ENCODE peak calls at places on chromosomes 11 and 22, in four cellular contexts. N, D, L and F are unnamed samples. For H3K4me1, the result is how much of the 10 kb centered on the place peaks cover.

GRCh38 chr11:110818032-110818687 is 105.9 kb upstream of the ARHGAP20 start:
- DNase-seq in N (no peak), D (no peak), L (no peak), F (no peak)

GRCh38 chr22:19825904-19826618 is 28.6 kb downstream of the GNB1L start:
- DNase-seq in N (no peak), L (no peak), D (no peak), F (no peak)

GRCh38 chr11:124717786-124718634 is 21.7 kb upstream of the NRGN start:
- DNase-seq in D (peak), L (no peak), N (peak), F (no peak)

GRCh38 chr22:19812910-19813309 is 41.8 kb downstream of the GNB1L start:
- DNase-seq in L (no peak), N (no peak), D (no peak), F (no peak)

GRCh38 chr22:47157486-47158270 is 395.2 kb downstream of the TBC1D22A start:
- DNase-seq in L (no peak), N (peak), D (no peak), F (no peak)

GRCh38 chr11:85889676-85890579 is 34.7 kb downstream of the CCDC83 start:
- DNase-seq in L (peak), N (no peak), D (no peak), F (peak)

GRCh38 chr11:1129666-1130160 is 28.0 kb upstream of the MUC5AC start:
- DNase-seq in L (no peak), N (no peak), D (no peak), F (no peak)

GRCh38 chr22:50620861-50621490 is 7.0 kb downstream of the ARSA start:
- DNase-seq in D (peak), N (peak), L (no peak), F (no peak)

GRCh38 chr11:126112547-126112946 is 49.9 kb upstream of the CDON start:
- DNase-seq in L (no peak), D (no peak), N (no peak), F (peak)

GRCh38 chr11:124586247-124586860 is 16.6 kb downstream of the OR8A1 start:
- DNase-seq in D (peak), L (peak), N (peak), F (no peak)

GRCh38 chr11:122365545-122366380 is 249.7 kb upstream of the BLID start:
- DNase-seq in N (no peak), D (no peak), L (no peak), F (no peak)

GRCh38 chr11:72585762-72586590 is 88.2 kb downstream of the PDE2A start:
- DNase-seq in D (no peak), L (peak), N (peak), F (peak)

GRCh38 chr11:44766972-44767278 is 40.2 kb downstream of the TSPAN18 start:
- DNase-seq in L (no peak), N (no peak), D (no peak), F (peak)

GRCh38 chr11:77687088-77687487 is 49.5 kb upstream of the CLNS1A start:
- DNase-seq in L (no peak), N (no peak), D (no peak), F (no peak)

GRCh38 chr11:68870470-68870869 is 28.8 kb upstream of the CPT1A start:
- DNase-seq in N (no peak), D (peak), L (no peak), F (no peak)

GRCh38 chr11:8018742-8019631 is 31.9 kb downstream of the EIF3F start:
- DNase-seq in L (peak), N (peak), D (peak), F (peak)

GRCh38 chr11:31106326-31106725 is 263.2 kb downstream of the DCDC1 start:
- DNase-seq in L (no peak), N (no peak), D (no peak), F (no peak)

GRCh38 chr22:23984430-23984829 is 4.5 kb downstream of the GSTT2 start:
- DNase-seq in N (peak), L (peak), D (peak), F (no peak)

GRCh38 chr11:85406316-85406715 is 220.8 kb downstream of the DLG2 start:
- DNase-seq in N (no peak), D (no peak), L (no peak), F (no peak)

GRCh38 chr11:119607726-119608125 is 121.3 kb downstream of the NECTIN1 start:
- DNase-seq in D (no peak), N (no peak), L (no peak), F (no peak)

GRCh38 chr11:96222102-96222501 is 120.9 kb downstream of the MAML2 start:
- DNase-seq in N (no peak), D (no peak), L (no peak), F (no peak)

GRCh38 chr11:59185412-59185811 is 13.5 kb downstream of the DTX4 start:
- DNase-seq in D (no peak), N (no peak), L (no peak), F (no peak)

GRCh38 chr22:41305646-41306045 is 4.3 kb downstream of the ZC3H7B start:
- DNase-seq in N (peak), L (peak), D (no peak), F (peak)

GRCh38 chr22:40036126-40036525 is 41.4 kb downstream of the FAM83F start:
- DNase-seq in N (no peak), L (no peak), D (no peak), F (no peak)

GRCh38 chr22:40031766-40032470 is 37.2 kb downstream of the FAM83F start:
- DNase-seq in L (no peak), N (peak), D (no peak), F (no peak)

GRCh38 chr22:40036591-40037225 is 42.0 kb downstream of the FAM83F start:
- DNase-seq in L (peak), D (peak), N (peak), F (peak)

GRCh38 chr22:40035351-40035750 is 40.6 kb downstream of the FAM83F start:
- DNase-seq in D (no peak), L (no peak), N (no peak), F (no peak)

GRCh38 chr22:40033586-40034380 is 39.0 kb downstream of the FAM83F start:
- DNase-seq in D (no peak), L (no peak), N (no peak), F (no peak)
- H3K27ac ChIP-seq in D (no peak), L (no peak), N (no peak), F (no peak)

GRCh38 chr11:114166897-114167323 is 107.4 kb downstream of the ZBTB16 start:
- DNase-seq in N (no peak), D (no peak), L (no peak), F (peak)
- H3K4me1 ChIP-seq in N (half or more), D (half or more), L (under half), F (half or more)

DNA sequence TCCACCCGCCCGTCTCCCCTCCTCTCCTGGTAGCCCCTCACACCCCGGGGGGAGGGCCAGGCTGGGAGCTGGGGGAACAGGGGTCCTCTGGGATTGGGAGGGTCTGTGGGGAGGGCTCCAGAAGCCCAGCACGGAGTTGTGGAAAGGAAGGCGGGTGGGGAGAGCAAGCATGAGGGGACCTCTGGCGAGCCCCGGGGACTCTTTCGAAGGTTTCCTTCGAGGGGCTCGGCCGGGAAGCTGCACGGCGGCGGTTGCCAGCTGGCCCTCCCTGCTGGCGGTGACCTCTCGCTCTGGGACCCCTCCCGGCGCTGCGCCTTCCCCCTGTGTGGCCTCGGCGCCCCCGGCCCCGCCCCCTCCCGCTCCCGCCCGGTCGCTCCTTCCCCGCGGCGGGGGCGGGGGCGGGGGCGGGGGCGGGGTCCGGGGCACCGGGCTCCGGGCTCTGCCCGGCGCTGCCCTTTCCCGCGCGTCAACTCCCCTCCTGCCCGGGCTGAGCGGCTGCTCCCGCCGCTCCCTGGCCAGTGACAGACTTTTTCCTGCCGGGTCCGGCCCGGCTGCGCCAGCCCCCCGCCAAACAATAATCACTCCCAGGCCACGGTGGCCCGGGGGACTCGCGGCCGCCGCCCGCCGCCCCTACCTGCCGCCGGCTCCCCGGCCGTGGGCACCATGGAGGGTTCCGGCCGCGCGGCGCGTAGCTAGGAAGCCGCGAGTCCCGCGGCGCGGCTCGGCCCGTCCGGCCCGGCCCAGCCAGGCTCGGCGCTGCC is 986 bp downstream of the CLCF1 start:
- DNase-seq in N (no peak), L (no peak), D (peak), F (no peak)
- H3K4me3 ChIP-seq in N (peak), L (peak), D (peak), F (peak)

DNA sequence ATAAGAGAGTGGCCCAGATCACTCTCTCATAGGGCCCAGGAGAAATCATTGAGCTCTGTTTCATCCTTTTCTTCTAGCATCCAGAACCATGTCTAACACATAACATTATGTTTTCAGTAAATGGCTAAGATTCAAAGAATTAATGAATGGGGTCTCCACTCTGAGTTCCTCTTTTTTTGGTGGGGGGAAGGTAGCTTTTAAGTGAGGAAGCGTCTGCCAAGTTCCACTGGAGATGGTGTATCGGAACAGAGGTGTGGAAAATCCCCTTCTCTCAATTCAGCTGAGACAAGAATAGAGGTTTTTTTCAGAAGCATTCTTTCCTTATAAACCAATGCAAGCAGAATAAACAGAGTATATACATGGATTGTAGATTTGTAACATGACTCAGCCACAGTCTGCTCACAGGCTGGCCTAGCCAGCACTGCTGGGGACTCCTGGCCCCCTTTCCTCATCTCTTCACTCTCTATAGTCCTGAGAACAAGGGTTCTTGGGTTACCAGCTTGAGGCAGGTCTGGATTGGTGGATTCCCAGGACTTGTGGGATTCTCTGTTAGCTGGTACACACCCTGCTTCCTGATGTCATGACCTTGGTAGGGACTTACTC is 97.2 kb downstream of the TRAF6 start:
- DNase-seq in L (no peak), D (no peak), N (no peak), F (no peak)
- H3K27ac ChIP-seq in L (peak), D (no peak), N (no peak), F (no peak)

GRCh38 chr22:36397081-36397766 is 9.5 kb upstream of the MYH9 start:
- DNase-seq in D (peak), N (no peak), L (peak), F (no peak)
- H3K4me1 ChIP-seq in D (under half), N (under half), L (half or more), F (under half)

GRCh38 chr22:43288807-43289417 is 54.3 kb downstream of the SCUBE1 start:
- DNase-seq in N (no peak), D (no peak), L (no peak), F (no peak)
- H3K4me3 ChIP-seq in N (no peak), D (peak), L (no peak), F (no peak)

DNA sequence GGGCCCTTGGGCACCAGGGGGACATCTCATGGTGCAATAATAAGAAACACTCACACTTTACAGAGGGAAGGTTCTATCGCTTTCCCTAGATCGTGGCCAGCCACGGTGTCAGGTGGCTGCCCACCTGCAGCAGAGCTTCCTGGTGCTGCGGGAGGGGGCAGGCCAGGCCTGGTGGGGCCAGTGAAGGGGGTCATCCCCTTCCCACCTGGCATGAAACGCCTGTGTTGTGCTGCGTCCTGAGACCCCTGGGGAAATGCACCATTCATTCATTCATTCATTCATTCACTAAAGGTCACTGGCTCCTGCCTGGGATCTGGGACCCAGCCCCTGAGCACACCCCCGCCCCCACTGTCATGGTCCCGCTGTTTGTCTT is 394 bp upstream of the RHOD start:
- DNase-seq in D (no peak), N (no peak), L (no peak), F (no peak)
- H3K27ac ChIP-seq in D (peak), N (peak), L (peak), F (peak)